ENCODE peak calls at places on chromosomes 13 and 19, in ten cellular contexts. W is Peyer's patch, G is foreskin fibroblast, S is breast epithelium, K is cardiac muscle cell, V is hepatocyte, L is left lung, U is cardiac fibroblast, M is GM23338, J is astrocyte of the spinal cord. E is an unnamed sample.

GRCh38 chr13:24747248-24748151 is 16.5 kb upstream of the RNF17 start:
- DNase-seq in S (no peak), K (peak), V (peak), G (no peak), M (peak), U (peak), W (no peak), L (no peak), J (peak), E (peak)

GRCh38 chr13:114313061-114313860 is 1.0 kb upstream of the CHAMP1 start:
- DNase-seq in L (no peak), M (no peak), V (no peak), J (no peak), G (no peak), W (no peak), K (no peak), S (no peak), U (no peak), E (peak)

GRCh38 chr19:29002336-29002735 is 210.6 kb downstream of the UQCRFS1 start:
- DNase-seq in W (no peak), S (no peak), J (no peak), M (no peak), U (no peak), L (no peak), K (no peak), V (no peak), G (no peak), E (no peak)

GRCh38 chr13:44299142-44299541 is 74.5 kb upstream of the SERP2 start:
- DNase-seq in S (no peak), L (no peak), W (no peak), U (no peak), K (no peak), G (peak), J (no peak), V (no peak), M (no peak), E (no peak)

GRCh38 chr19:21463449-21464105 is 41.8 kb upstream of the ZNF429 start:
- DNase-seq in U (no peak), V (peak), W (peak), G (no peak), K (peak), M (peak), J (peak), S (peak), L (peak), E (peak)

GRCh38 chr19:1159864-1160595 is 14.0 kb downstream of the SBNO2 start:
- DNase-seq in U (no peak), W (no peak), G (no peak), L (no peak), V (no peak), M (no peak), S (no peak), J (no peak), K (no peak), E (no peak)

GRCh38 chr19:9786819-9787218 is 18.3 kb upstream of the ZNF846 start:
- DNase-seq in M (no peak), K (no peak), V (no peak), G (no peak), S (no peak), J (no peak), W (no peak), U (no peak), L (no peak), E (no peak)

GRCh38 chr13:72864142-72865035 is 82.5 kb downstream of the PIBF1 start:
- DNase-seq in K (no peak), M (no peak), V (peak), W (no peak), U (peak), L (no peak), G (peak), S (no peak), J (peak), E (no peak)

GRCh38 chr19:42075364-42075615 is 676 bp upstream of the ZNF574 start:
- DNase-seq in U (peak), S (no peak), G (no peak), J (no peak), L (no peak), K (no peak), V (no peak), M (no peak), W (no peak), E (no peak)

GRCh38 chr13:78382481-78382880 is 220.9 kb downstream of the POU4F1 start:
- DNase-seq in V (no peak), M (no peak), K (no peak), W (no peak), L (no peak), J (no peak), G (no peak), S (no peak), U (no peak), E (no peak)

GRCh38 chr19:18389095-18389735 is 3.3 kb downstream of the GDF15 start:
- DNase-seq in M (no peak), G (no peak), U (no peak), L (no peak), J (no peak), V (no peak), K (no peak), S (no peak), W (no peak), E (no peak)

GRCh38 chr13:30880151-30880551 is 25.9 kb upstream of the MEDAG start:
- DNase-seq in G (peak), V (no peak), J (peak), S (no peak), M (no peak), K (no peak), L (no peak), U (peak), W (no peak), E (no peak)

GRCh38 chr13:60679131-60679530 is 282.1 kb downstream of the TDRD3 start:
- DNase-seq in G (no peak), J (no peak), V (no peak), K (no peak), S (no peak), W (no peak), L (no peak), U (peak), M (no peak), E (no peak)

GRCh38 chr13:44815507-44816074 is 173.7 kb downstream of the NUFIP1 start:
- DNase-seq in M (peak), W (no peak), L (peak), V (peak), K (peak), U (peak), G (peak), J (peak), S (peak), E (no peak)

GRCh38 chr13:49044849-49045248 is 69.1 kb downstream of the FNDC3A start:
- DNase-seq in V (no peak), W (no peak), J (no peak), M (no peak), S (no peak), L (no peak), K (no peak), G (no peak), U (no peak), E (no peak)

GRCh38 chr13:51113186-51113881 is 2.3 kb upstream of the C13orf42 start:
- DNase-seq in S (no peak), G (no peak), L (no peak), W (no peak), M (no peak), V (no peak), U (no peak), K (no peak), J (no peak), E (no peak)

GRCh38 chr19:57934820-57935665 is at the start of gene ZNF418:
- DNase-seq in U (peak), K (peak), G (peak), W (peak), S (peak), M (peak), L (peak), V (peak), J (peak), E (peak)

GRCh38 chr19:4909172-4909896 is at the start of gene UHRF1:
- DNase-seq in J (peak), K (peak), L (peak), V (peak), U (no peak), W (no peak), G (no peak), S (no peak), M (peak), E (peak)

GRCh38 chr13:44153536-44153935 is 220.1 kb upstream of the SERP2 start:
- DNase-seq in V (no peak), K (no peak), M (no peak), S (no peak), L (no peak), J (no peak), W (no peak), G (no peak), U (no peak), E (no peak)

GRCh38 chr13:110457361-110457760 is 104.2 kb downstream of the RAB20 start:
- DNase-seq in V (no peak), L (no peak), K (no peak), M (no peak), U (no peak), J (no peak), W (no peak), S (no peak), G (no peak), E (no peak)

GRCh38 chr13:44078806-44079378 is 199.2 kb downstream of the LACC1 start:
- DNase-seq in L (no peak), V (no peak), K (no peak), G (no peak), W (no peak), S (no peak), J (no peak), M (peak), U (no peak), E (no peak)

GRCh38 chr13:27125357-27126282 is 46.0 kb downstream of the USP12 start:
- DNase-seq in L (no peak), K (peak), W (no peak), S (no peak), U (no peak), V (no peak), J (no peak), M (no peak), G (no peak), E (no peak)

GRCh38 chr13:114315074-114315785 is 927 bp downstream of the CHAMP1 start:
- DNase-seq in J (no peak), W (no peak), U (no peak), G (no peak), K (no peak), M (no peak), S (no peak), L (no peak), V (no peak), E (no peak)

GRCh38 chr19:14477417-14478112 is 2.4 kb upstream of the PTGER1 start:
- DNase-seq in V (no peak), U (peak), K (no peak), S (no peak), M (no peak), W (no peak), G (no peak), J (no peak), L (peak), E (no peak)

GRCh38 chr19:8212212-8212611 is 3.0 kb downstream of the CERS4 start:
- DNase-seq in U (no peak), S (no peak), V (no peak), M (no peak), G (no peak), L (no peak), J (no peak), K (no peak), W (no peak), E (no peak)

GRCh38 chr13:32378012-32378411 is 49.9 kb downstream of the N4BP2L1 start:
- DNase-seq in K (no peak), S (no peak), U (peak), V (no peak), G (no peak), W (no peak), M (no peak), L (no peak), J (no peak), E (no peak)

GRCh38 chr19:51926426-51926783 is 867 bp upstream of the ZNF613 start:
- DNase-seq in U (no peak), W (no peak), L (no peak), V (no peak), G (no peak), M (no peak), J (no peak), K (no peak), S (no peak), E (no peak)

GRCh38 chr13:71540098-71540497 is 326.9 kb downstream of the DACH1 start:
- DNase-seq in L (no peak), U (no peak), V (no peak), S (no peak), J (no peak), K (no peak), G (no peak), W (no peak), M (no peak), E (no peak)

GRCh38 chr19:38455031-38455430 is 21.5 kb downstream of the RYR1 start:
- DNase-seq in V (peak), M (peak), U (peak), K (peak), W (no peak), G (no peak), S (no peak), L (no peak), J (no peak), E (no peak)

GRCh38 chr13:42708391-42708790 is 73.0 kb upstream of the FAM216B start:
- DNase-seq in V (no peak), J (no peak), S (no peak), K (no peak), L (no peak), U (no peak), G (no peak), W (no peak), M (no peak), E (no peak)

GRCh38 chr13:93535256-93535655 is 308.6 kb downstream of the GPC6 start:
- DNase-seq in K (no peak), W (no peak), J (peak), V (no peak), U (peak), G (peak), M (no peak), L (no peak), S (no peak), E (no peak)

GRCh38 chr19:30784850-30785459 is 412.8 kb downstream of the ZNF536 start:
- DNase-seq in J (no peak), G (no peak), S (no peak), M (peak), V (peak), U (peak), K (peak), L (peak), W (peak), E (peak)

GRCh38 chr13:33126909-33127607 is 110.8 kb downstream of the KL start:
- DNase-seq in M (no peak), W (no peak), L (no peak), U (peak), J (no peak), V (no peak), S (no peak), G (peak), K (no peak), E (no peak)

GRCh38 chr19:611506-611869 is 21.8 kb downstream of the HCN2 start:
- DNase-seq in U (peak), V (no peak), J (peak), G (peak), S (no peak), W (no peak), L (no peak), M (no peak), K (no peak), E (no peak)

GRCh38 chr19:1265611-1266115 is 3.5 kb upstream of the CIRBP start:
- DNase-seq in J (peak), W (peak), G (peak), V (peak), L (no peak), M (no peak), U (peak), S (no peak), K (no peak), E (peak)

GRCh38 chr19:4130635-4131438 is 6.9 kb upstream of the MAP2K2 start:
- DNase-seq in J (peak), S (no peak), M (no peak), W (no peak), V (peak), K (no peak), U (peak), G (peak), L (no peak), E (peak)

GRCh38 chr13:38826182-38826813 is 139.4 kb downstream of the FREM2 start:
- DNase-seq in V (no peak), W (no peak), S (no peak), J (no peak), L (no peak), K (no peak), G (no peak), U (no peak), M (no peak), E (no peak)

GRCh38 chr19:7265963-7266362 is 28.3 kb downstream of the INSR start:
- DNase-seq in M (no peak), W (no peak), J (no peak), K (no peak), G (no peak), V (no peak), L (peak), U (no peak), S (no peak), E (peak)

GRCh38 chr19:8342684-8343482 is at the start of gene KANK3:
- DNase-seq in G (peak), S (peak), M (peak), V (peak), J (peak), K (peak), U (peak), W (peak), L (peak), E (peak)

GRCh38 chr19:48446579-48446978 is 796 bp downstream of the GRWD1 start:
- DNase-seq in G (no peak), U (no peak), V (no peak), S (no peak), W (no peak), M (no peak), K (no peak), J (no peak), L (no peak), E (no peak)

GRCh38 chr19:48444933-48445194 is 919 bp upstream of the GRWD1 start:
- DNase-seq in S (no peak), U (peak), G (no peak), L (no peak), M (no peak), V (no peak), K (no peak), J (no peak), W (no peak), E (no peak)

GRCh38 chr19:48445256-48445605 is 552 bp upstream of the GRWD1 start:
- DNase-seq in W (no peak), U (peak), V (peak), M (peak), S (no peak), J (peak), L (no peak), K (peak), G (peak), E (no peak)

GRCh38 chr19:48444129-48444932 is 1.5 kb upstream of the GRWD1 start:
- DNase-seq in K (no peak), U (no peak), G (no peak), S (no peak), L (no peak), W (no peak), M (peak), J (no peak), V (no peak), E (no peak)

DNA sequence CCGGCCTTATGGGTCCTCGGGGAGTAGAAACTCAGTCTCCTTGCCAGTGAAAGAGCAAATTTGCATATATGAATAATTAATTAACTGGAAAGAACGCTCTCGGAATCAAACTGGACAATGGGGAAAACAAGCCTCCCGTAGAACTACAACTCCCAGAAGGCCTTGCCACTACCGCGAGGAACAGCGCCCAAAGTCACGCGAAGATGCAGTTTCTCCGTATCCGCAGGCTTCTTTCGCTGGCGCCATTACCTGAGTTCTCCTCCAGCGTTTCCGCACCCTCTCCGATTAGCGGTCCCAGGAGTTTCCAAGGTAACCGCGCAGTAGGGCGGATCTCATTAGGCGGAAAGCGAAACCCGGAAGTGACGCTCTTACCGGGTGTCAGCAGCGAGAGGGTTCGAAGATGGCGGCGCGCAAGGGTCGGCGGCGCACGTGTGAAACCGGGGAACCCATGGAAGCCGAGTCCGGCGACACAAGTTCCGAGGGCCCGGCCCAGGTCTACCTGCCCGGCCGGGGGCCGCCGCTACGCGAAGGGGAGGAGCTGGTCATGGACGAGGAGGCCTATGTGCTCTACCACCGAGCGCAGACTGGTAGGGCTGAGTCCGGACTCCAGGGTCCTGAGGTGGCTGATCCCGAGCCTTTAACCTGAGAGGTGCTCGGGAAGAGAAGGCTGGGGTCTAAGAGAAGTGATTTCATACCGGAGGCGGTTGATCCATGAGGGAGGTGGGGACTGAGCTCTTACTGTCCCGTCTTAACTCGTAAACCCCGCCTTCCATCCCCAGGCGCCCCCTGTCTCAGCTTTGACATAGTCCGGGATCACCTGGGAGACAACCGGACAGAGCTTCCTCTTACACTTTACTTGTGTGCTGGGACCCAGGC is at the start of gene GRWD1:
- DNase-seq in K (peak), W (peak), V (peak), J (peak), U (peak), S (peak), L (peak), M (peak), G (peak), E (peak)
- TF ChIP-seq CTCF in K (peak), W (no peak), V (peak), J (peak), U (no peak), S (no peak), L (no peak), M (peak), G (no peak), E (no peak)

GRCh38 chr19:17279436-17279835 is 2.3 kb upstream of the ANKLE1 start:
- DNase-seq in W (no peak), S (no peak), K (no peak), L (no peak), M (no peak), G (no peak), U (no peak), V (no peak), J (no peak), E (no peak)
- H3K4me3 ChIP-seq in W (no peak), S (no peak), K (no peak), L (no peak), M (no peak), G (no peak), U (no peak), V (no peak), J (no peak), E (no peak)

GRCh38 chr19:45001087-45001739 is at the start of gene RELB:
- DNase-seq in J (peak), U (peak), V (peak), W (peak), S (peak), K (peak), L (peak), M (peak), G (peak), E (peak)

GRCh38 chr19:44993526-44993925 is 7.7 kb upstream of the RELB start:
- DNase-seq in V (no peak), U (no peak), L (no peak), J (no peak), S (no peak), M (no peak), G (no peak), W (no peak), K (no peak), E (no peak)

GRCh38 chr19:45003485-45003884 is 2.2 kb downstream of the RELB start:
- DNase-seq in S (no peak), L (no peak), U (no peak), V (no peak), M (no peak), J (no peak), K (no peak), W (no peak), G (no peak), E (no peak)

GRCh38 chr19:44993926-44994537 is 7.2 kb upstream of the RELB start:
- DNase-seq in V (no peak), L (no peak), G (no peak), U (no peak), K (no peak), M (no peak), S (no peak), J (no peak), W (no peak), E (no peak)

DNA sequence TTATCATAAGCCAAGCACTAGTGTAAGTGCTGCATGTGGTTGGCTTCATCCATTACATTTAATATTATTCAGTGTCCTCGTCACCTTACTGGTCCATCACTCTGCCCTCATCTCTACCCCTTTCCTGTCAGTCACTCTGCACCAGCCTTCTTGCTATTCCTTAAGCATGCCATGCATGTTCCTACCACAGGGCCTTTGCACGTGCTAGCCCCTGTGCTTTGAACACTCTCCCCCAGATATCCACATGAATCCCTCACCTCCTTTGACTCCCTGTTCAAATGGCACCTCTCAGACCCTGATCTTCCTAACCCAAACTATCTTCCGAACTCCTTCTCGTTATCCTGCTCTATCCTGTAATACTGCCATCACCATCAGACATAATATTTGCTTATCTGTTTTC is 3.2 kb upstream of the RELB start:
- DNase-seq in M (no peak), S (no peak), G (no peak), K (no peak), L (no peak), W (no peak), V (no peak), U (no peak), J (no peak), E (no peak)
- TF ChIP-seq CTCF in M (no peak), S (no peak), G (no peak), K (no peak), L (no peak), W (no peak), V (no peak), U (no peak), J (no peak), E (no peak)

GRCh38 chr13:79485451-79485850 is 4.5 kb downstream of the NDFIP2 start:
- DNase-seq in K (no peak), W (no peak), S (no peak), V (no peak), L (no peak), M (no peak), J (no peak), U (no peak), G (no peak), E (no peak)
- H3K4me3 ChIP-seq in K (no peak), W (no peak), S (no peak), V (no peak), L (no peak), M (no peak), J (no peak), U (no peak), G (peak), E (no peak)

E was measured in transverse colon.